ENCODE peak calls at places on chromosome 18, in five cellular contexts. X is H9, L is IMR-90, N is mesenchymal stem cell, U is H1. K is an unnamed sample.

GRCh38 chr18:76487782-76488181 is 7.3 kb downstream of the ZNF516 start:
- DNase-seq in U (no peak), L (no peak), X (peak; percentile 69), N (no peak), K (peak; percentile 58)

GRCh38 chr18:70288851-70289328 is at the start of gene SOCS6:
- DNase-seq in N (peak; percentile 65), X (peak; percentile 57), U (peak; percentile 76), L (peak; percentile 66), K (peak; percentile 79)

GRCh38 chr18:8818982-8819381 is 113.6 kb downstream of the MTCL1 start:
- DNase-seq in L (no peak), X (no peak), N (no peak), U (no peak), K (no peak)

GRCh38 chr18:45951021-45951714 is 16.0 kb downstream of the EPG5 start:
- DNase-seq in X (no peak), U (no peak), L (peak; percentile 90), N (peak; percentile 92), K (peak; percentile 16)

GRCh38 chr18:47817017-47817911 is 113.2 kb downstream of the SMAD2 start:
- DNase-seq in N (no peak), U (no peak), L (peak; percentile 6), X (no peak), K (peak; percentile 25)

GRCh38 chr18:49368876-49369440 is 91.5 kb downstream of the DYM start:
- DNase-seq in N (no peak), U (no peak), L (no peak), X (peak; percentile 35), K (peak; percentile 4)

GRCh38 chr18:75784413-75784812 is 356.9 kb upstream of the SMIM21 start:
- DNase-seq in X (no peak), N (no peak), L (no peak), U (no peak), K (no peak)

GRCh38 chr18:24726727-24727539 is 266.5 kb downstream of the HRH4 start:
- DNase-seq in U (peak; percentile 71), X (peak; percentile 68), N (peak; percentile 77), L (peak; percentile 86), K (peak; percentile 80)

GRCh38 chr18:55314615-55315237 is 273.3 kb downstream of the TCF4 start:
- DNase-seq in N (no peak), L (no peak), U (no peak), X (no peak), K (peak; percentile 27)

GRCh38 chr18:9362869-9363268 is 28.3 kb downstream of the TWSG1 start:
- DNase-seq in L (no peak), X (no peak), U (no peak), N (no peak), K (peak; percentile 74)

GRCh38 chr18:45046226-45046625 is 365.5 kb downstream of the SETBP1 start:
- DNase-seq in L (no peak), N (no peak), U (no peak), X (no peak), K (no peak)

GRCh38 chr18:10297079-10297478 is 157.4 kb upstream of the APCDD1 start:
- DNase-seq in X (no peak), U (no peak), N (no peak), L (no peak), K (no peak)

GRCh38 chr18:77133920-77134496 is 1.4 kb upstream of the MBP start:
- DNase-seq in N (no peak), U (no peak), L (no peak), X (no peak), K (peak; percentile 59)

GRCh38 chr18:79511271-79511670 is 115.5 kb downstream of the NFATC1 start:
- DNase-seq in U (no peak), X (peak; percentile 12), L (no peak), N (no peak), K (no peak)

GRCh38 chr18:32317651-32318050 is 127.8 kb downstream of the MEP1B start:
- DNase-seq in X (no peak), N (peak; percentile 75), U (no peak), L (peak; percentile 57), K (no peak)

GRCh38 chr18:24992491-24992890 is 359.5 kb downstream of the ZNF521 start:
- DNase-seq in L (peak; percentile 55), U (no peak), X (no peak), N (no peak), K (no peak)

GRCh38 chr18:22363867-22364463 is 53.8 kb downstream of the CTAGE1 start:
- DNase-seq in U (no peak), N (peak; percentile 12), X (no peak), L (peak; percentile 29), K (peak; percentile 21)

GRCh38 chr18:79402977-79403722 is 7.4 kb downstream of the NFATC1 start:
- DNase-seq in L (no peak), X (no peak), U (no peak), N (no peak), K (no peak)

GRCh38 chr18:3265564-3266033 is 3.7 kb downstream of the MYL12B start:
- DNase-seq in U (no peak), L (peak; percentile 75), X (no peak), N (peak; percentile 69), K (peak; percentile 84)

GRCh38 chr18:72433756-72434155 is 110.4 kb downstream of the CBLN2 start:
- DNase-seq in X (no peak), U (no peak), N (no peak), L (no peak), K (no peak)

GRCh38 chr18:9876867-9877654 is 8.7 kb upstream of the TXNDC2 start:
- DNase-seq in L (peak; percentile 97), U (no peak), X (no peak), N (peak; percentile 93), K (peak; percentile 96)

GRCh38 chr18:76275913-76276312 is 219.1 kb downstream of the ZNF516 start:
- DNase-seq in N (no peak), X (no peak), L (no peak), U (no peak), K (no peak)

GRCh38 chr18:1147616-1148184 is 243.0 kb downstream of the ADCYAP1 start:
- DNase-seq in U (no peak), X (peak; percentile 35), N (no peak), L (no peak), K (peak; percentile 14)

GRCh38 chr18:43180814-43181213 is 65.3 kb upstream of the RIT2 start:
- DNase-seq in U (no peak), X (no peak), L (no peak), N (no peak), K (no peak)

GRCh38 chr18:9683418-9684396 is 24.4 kb upstream of the RAB31 start:
- DNase-seq in N (peak; percentile 79), U (no peak), X (no peak), L (peak; percentile 70), K (peak; percentile 87)

GRCh38 chr18:66621816-66622576 is 18.1 kb upstream of the CDH19 start:
- DNase-seq in L (no peak), U (no peak), X (no peak), N (no peak), K (no peak)

GRCh38 chr18:79595876-79596374 is 83.7 kb upstream of the CTDP1 start:
- DNase-seq in L (no peak), X (no peak), N (no peak), U (no peak), K (no peak)

GRCh38 chr18:53947092-53947640 is 277.3 kb downstream of the MBD2 start:
- DNase-seq in X (no peak), N (no peak), L (no peak), U (no peak), K (no peak)

GRCh38 chr18:28063181-28063790 is 113.6 kb downstream of the CDH2 start:
- DNase-seq in X (no peak), N (peak; percentile 47), L (peak; percentile 48), U (no peak), K (peak; percentile 77)

GRCh38 chr18:45107425-45107824 is 426.7 kb downstream of the SETBP1 start:
- DNase-seq in X (no peak), L (peak; percentile 6), U (no peak), N (no peak), K (no peak)

DNA sequence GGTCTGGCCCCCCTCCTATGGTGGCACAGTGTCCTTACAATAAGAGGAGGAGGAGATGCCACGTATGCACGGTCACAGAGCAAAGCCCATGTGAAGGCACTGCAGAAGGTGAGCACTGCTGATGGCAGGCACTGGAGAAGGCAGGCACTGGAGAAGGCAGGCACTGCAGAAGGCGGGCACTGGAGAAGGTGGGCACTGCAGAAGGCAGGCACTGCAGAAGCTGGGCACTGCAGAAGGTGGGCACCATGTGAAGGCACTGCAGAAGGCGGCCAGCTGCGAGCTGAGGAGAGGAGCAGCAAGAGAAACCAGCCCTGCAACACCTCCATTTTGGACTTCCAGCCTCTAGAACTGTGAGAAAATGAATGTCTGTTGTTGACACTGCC is 46.3 kb downstream of the MEX3C start:
- DNase-seq in N (no peak), L (no peak), X (no peak), U (no peak), K (no peak)
- H4K8ac ChIP-seq in N (no peak overlapping the region), L (no peak overlapping the region), X (no peak overlapping the region), U (no peak overlapping the region), K (no peak overlapping the region)

GRCh38 chr18:56641714-56642331 is 3.4 kb upstream of the TXNL1 start:
- DNase-seq in L (peak; percentile 81), N (peak; percentile 55), X (no peak), U (no peak), K (no peak)

GRCh38 chr18:56635007-56635406 is 3.4 kb downstream of the TXNL1 start:
- DNase-seq in X (no peak), U (no peak), L (no peak), N (no peak), K (no peak)

GRCh38 chr18:56639094-56639361 is 636 bp upstream of the TXNL1 start:
- DNase-seq in X (no peak), L (no peak), U (no peak), N (no peak), K (no peak)

GRCh38 chr18:56638232-56639093 is at the start of gene TXNL1:
- DNase-seq in N (peak; percentile 98), L (peak; percentile 99), U (peak; percentile 98), X (peak; percentile 99), K (peak; percentile 99)

GRCh38 chr18:56637897-56638231 is 528 bp downstream of the TXNL1 start:
- DNase-seq in N (peak; percentile 25), X (no peak), L (no peak), U (no peak), K (peak; percentile 14)
- H4K8ac ChIP-seq in N (peak overlapping the region; percentile 52), X (no peak overlapping the region), L (peak overlapping the region; percentile 45), U (peak overlapping the region; percentile 90), K (no peak overlapping the region)

GRCh38 chr18:62186656-62187542 is at the start of the genes PIGN and RELCH:
- DNase-seq in U (peak; percentile 91), L (peak; percentile 98), X (peak; percentile 99), N (peak; percentile 99), K (peak; percentile 100)
- H4K8ac ChIP-seq in U (peak within 1 kb of the TSS; percentile 96), L (peak within 1 kb of the TSS; percentile 85), X (no peak within 1 kb of the TSS), N (peak within 1 kb of the TSS; percentile 45), K (no peak within 1 kb of the TSS)

DNA sequence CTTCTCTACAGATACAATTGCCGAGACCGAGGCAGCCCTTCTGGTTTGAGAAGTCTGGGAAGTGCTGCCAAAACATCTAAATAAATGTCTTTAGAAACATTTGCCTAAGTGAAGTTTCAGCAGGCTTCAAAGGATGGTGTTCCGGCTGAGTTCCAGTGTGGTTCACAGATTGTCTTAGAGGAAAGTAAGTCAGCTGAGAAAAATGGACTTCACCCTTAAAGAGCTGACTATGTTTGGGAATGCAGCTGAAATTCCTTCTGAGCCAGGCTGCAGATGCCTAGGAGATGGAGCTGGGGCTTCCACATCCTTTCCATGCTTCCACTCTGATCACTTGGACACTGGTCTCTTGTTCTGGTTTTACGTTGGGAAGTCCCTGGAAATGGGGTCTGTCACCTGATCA is 83.6 kb downstream of the FHOD3 start:
- DNase-seq in U (no peak), X (no peak), L (no peak), N (no peak), K (no peak)
- H4K8ac ChIP-seq in U (no peak overlapping the region), X (no peak overlapping the region), L (no peak overlapping the region), N (no peak overlapping the region), K (no peak overlapping the region)